ENCODE peak calls at places on chromosomes 2 and 18, in five cellular contexts. U is A549; I is AG04450; Y is WTC11; X is activated CD8-positive, alpha-beta T cell treated with anti-CD3 and anti-CD28 coated beads for 36 hours. E is an unnamed sample.

GRCh38 chr2:196168181-196168580 is 3.2 kb downstream of the STK17B start:
- DNase-seq in U (peak; percentile 17), I (no peak), Y (no peak), X (no peak), E (no peak)

GRCh38 chr2:24768601-24769000 is 24.6 kb downstream of the PTRHD1 start:
- DNase-seq in U (no peak), I (no peak), Y (peak; percentile 23), X (no peak), E (no peak)

GRCh38 chr2:17475285-17475684 is 43.0 kb downstream of the RAD51AP2 start:
- DNase-seq in U (no peak), I (no peak), Y (no peak), X (no peak), E (no peak)

GRCh38 chr2:172050506-172051125 is 34.7 kb upstream of the DLX1 start:
- DNase-seq in U (no peak), I (no peak), Y (no peak), X (no peak), E (no peak)

GRCh38 chr2:4190548-4190947 is 487.2 kb downstream of the DCDC2C start:
- DNase-seq in U (no peak), I (no peak), Y (no peak), X (no peak), E (no peak)

GRCh38 chr2:167954500-167954899 is 292.9 kb downstream of the STK39 start:
- DNase-seq in U (no peak), I (no peak), Y (no peak), X (no peak), E (no peak)

GRCh38 chr2:230157300-230157699 is 62.5 kb downstream of the SP110 start:
- DNase-seq in U (no peak), I (no peak), Y (no peak), X (no peak), E (no peak)

GRCh38 chr2:37656512-37657423 is 14.7 kb downstream of the CDC42EP3 start:
- DNase-seq in U (no peak), I (no peak), Y (no peak), X (peak; percentile 45), E (no peak)

GRCh38 chr18:13163167-13163927 is 55.2 kb upstream of the LDLRAD4 start:
- DNase-seq in U (no peak), I (no peak), Y (no peak), X (no peak), E (no peak)

GRCh38 chr2:151408788-151409600 is 708 bp upstream of the RIF1 start:
- DNase-seq in U (no peak), I (no peak), Y (peak; percentile 69), X (peak; percentile 27), E (no peak)

GRCh38 chr2:128970332-128971116 is 651.9 kb upstream of the HS6ST1 start:
- DNase-seq in U (no peak), I (no peak), Y (no peak), X (no peak), E (no peak)

GRCh38 chr2:145635706-145636427 is 1115.9 kb upstream of the ZEB2 start:
- DNase-seq in U (no peak), I (peak; percentile 36), Y (no peak), X (no peak), E (no peak)

GRCh38 chr2:25895620-25896019 is 17.3 kb upstream of the ASXL2 start:
- DNase-seq in U (no peak), I (no peak), Y (no peak), X (no peak), E (no peak)

GRCh38 chr18:59232309-59233016 is 12.5 kb downstream of the GRP start:
- DNase-seq in U (no peak), I (no peak), Y (no peak), X (no peak), E (no peak)

GRCh38 chr2:112343827-112344585 is 68.6 kb downstream of the ZC3H6 start:
- DNase-seq in U (no peak), I (no peak), Y (no peak), X (no peak), E (peak; percentile 32)

GRCh38 chr18:25126751-25127150 is 225.2 kb downstream of the ZNF521 start:
- DNase-seq in U (no peak), I (no peak), Y (no peak), X (no peak), E (no peak)

GRCh38 chr18:73669299-73669698 is 478.3 kb downstream of the FBXO15 start:
- DNase-seq in U (no peak), I (peak; percentile 63), Y (no peak), X (no peak), E (no peak)

GRCh38 chr2:205438241-205438640 is 244.1 kb upstream of the NRP2 start:
- DNase-seq in U (no peak), I (no peak), Y (no peak), X (no peak), E (no peak)

GRCh38 chr2:67982956-67983355 is 79.8 kb downstream of the C1D start:
- DNase-seq in U (no peak), I (no peak), Y (no peak), X (no peak), E (no peak)

GRCh38 chr2:216206821-216207220 is 97.7 kb downstream of the XRCC5 start:
- DNase-seq in U (no peak), I (no peak), Y (no peak), X (no peak), E (no peak)

GRCh38 chr2:67346718-67347407 is 50.3 kb upstream of the ETAA1 start:
- DNase-seq in U (no peak), I (no peak), Y (no peak), X (no peak), E (no peak)

GRCh38 chr2:113390133-113390849 is 47.2 kb upstream of the ZNG1B start:
- DNase-seq in U (peak; percentile 85), I (peak; percentile 68), Y (peak; percentile 46), X (peak; percentile 66), E (peak; percentile 84)

GRCh38 chr18:54558609-54559585 is 32.1 kb upstream of the DYNAP start:
- DNase-seq in U (peak; percentile 16), I (no peak), Y (no peak), X (peak; percentile 4), E (peak; percentile 24)

GRCh38 chr2:204074434-204074833 is 137.9 kb downstream of the ICOS start:
- DNase-seq in U (no peak), I (no peak), Y (no peak), X (no peak), E (no peak)

GRCh38 chr2:239290618-239291504 is 110.0 kb downstream of the HDAC4 start:
- DNase-seq in U (no peak), I (no peak), Y (peak; percentile 13), X (no peak), E (no peak)

GRCh38 chr2:98537390-98537972 is 70.8 kb downstream of the COA5 start:
- DNase-seq in U (no peak), I (no peak), Y (no peak), X (no peak), E (no peak)

GRCh38 chr2:171176516-171176915 is 15.8 kb upstream of the TLK1 start:
- DNase-seq in U (no peak), I (no peak), Y (no peak), X (no peak), E (no peak)

GRCh38 chr2:135840601-135841000 is 3.6 kb upstream of the LCT start:
- DNase-seq in U (no peak), I (no peak), Y (no peak), X (no peak), E (no peak)

GRCh38 chr18:10143601-10144000 is 229.8 kb downstream of the VAPA start:
- DNase-seq in U (no peak), I (no peak), Y (no peak), X (no peak), E (no peak)

GRCh38 chr2:148885209-148885608 is 10.2 kb downstream of the KIF5C start:
- DNase-seq in U (no peak), I (no peak), Y (no peak), X (no peak), E (no peak)

GRCh38 chr2:148893906-148894305 is 18.9 kb downstream of the KIF5C start:
- DNase-seq in U (no peak), I (no peak), Y (no peak), X (no peak), E (no peak)

GRCh38 chr2:148887349-148888002 is 12.4 kb downstream of the KIF5C start:
- DNase-seq in U (no peak), I (no peak), Y (no peak), X (no peak), E (no peak)

GRCh38 chr2:148885988-148886387 is 11.0 kb downstream of the KIF5C start:
- DNase-seq in U (no peak), I (no peak), Y (no peak), X (no peak), E (no peak)

GRCh38 chr2:148888003-148888501 is 13.0 kb downstream of the KIF5C start:
- DNase-seq in U (no peak), I (no peak), Y (peak; percentile 44), X (peak; percentile 30), E (no peak)
- TF ChIP-seq CTCF in U (no peak), I (no peak), Y (no peak), X (no peak), E (no peak)

DNA sequence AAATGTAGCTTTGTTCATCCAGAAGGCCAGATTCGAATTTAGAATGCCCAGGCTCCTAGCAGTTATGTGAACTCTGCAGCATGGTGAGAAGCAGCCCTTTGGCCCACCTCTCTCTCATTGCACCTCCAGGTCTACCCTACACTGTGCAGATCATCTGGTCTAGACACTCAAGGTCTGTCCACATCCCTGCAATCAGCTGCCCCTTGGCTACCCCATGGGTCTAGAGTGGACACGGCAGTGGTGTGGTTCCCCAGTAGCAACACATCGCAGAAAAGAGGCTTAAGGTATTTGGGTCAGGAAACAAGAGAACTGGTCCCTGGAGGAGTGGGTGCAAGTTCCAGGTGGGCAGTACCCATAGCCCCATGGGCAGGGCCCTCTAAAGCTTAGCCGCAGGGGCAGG is 76.6 kb upstream of the BCL2L11 start:
- DNase-seq in U (no peak), I (no peak), Y (no peak), X (no peak), E (no peak)
- TF ChIP-seq CTCF in U (no peak), I (no peak), Y (no peak), X (no peak), E (no peak)

GRCh38 chr2:198054299-198054698 is 249.9 kb downstream of the PLCL1 start:
- DNase-seq in U (peak; percentile 30), I (no peak), Y (peak; percentile 40), X (peak; percentile 65), E (peak; percentile 29)
- TF ChIP-seq CTCF in U (no peak), I (peak; percentile 69), Y (no peak), X (peak; percentile 57), E (peak; percentile 51)

DNA sequence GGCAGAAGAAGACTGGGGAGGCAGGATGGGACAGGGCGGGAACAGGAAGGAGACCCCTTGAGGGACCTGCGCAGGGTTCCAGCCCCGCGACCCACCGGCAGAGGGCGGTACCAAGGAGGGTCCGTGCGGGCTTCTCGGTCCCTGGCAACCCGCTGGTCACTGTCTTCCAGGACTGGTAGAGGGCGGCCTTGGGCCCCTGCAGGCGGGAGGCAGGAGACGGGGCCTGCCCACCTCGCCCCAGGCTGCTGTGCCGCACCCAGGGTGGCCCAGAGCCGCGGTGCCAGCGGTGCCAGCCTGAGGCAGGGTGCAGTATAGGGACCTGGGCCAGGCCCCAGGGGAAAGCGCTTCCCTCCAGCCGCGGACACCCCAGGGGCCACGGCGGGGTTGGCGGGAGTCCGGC is 34.5 kb downstream of the NEURL3 start:
- DNase-seq in U (peak; percentile 55), I (no peak), Y (peak; percentile 91), X (peak; percentile 72), E (peak; percentile 81)
- TF ChIP-seq CTCF in U (peak; percentile 57), I (peak; percentile 62), Y (peak; percentile 60), X (peak; percentile 77), E (peak; percentile 70)

DNA sequence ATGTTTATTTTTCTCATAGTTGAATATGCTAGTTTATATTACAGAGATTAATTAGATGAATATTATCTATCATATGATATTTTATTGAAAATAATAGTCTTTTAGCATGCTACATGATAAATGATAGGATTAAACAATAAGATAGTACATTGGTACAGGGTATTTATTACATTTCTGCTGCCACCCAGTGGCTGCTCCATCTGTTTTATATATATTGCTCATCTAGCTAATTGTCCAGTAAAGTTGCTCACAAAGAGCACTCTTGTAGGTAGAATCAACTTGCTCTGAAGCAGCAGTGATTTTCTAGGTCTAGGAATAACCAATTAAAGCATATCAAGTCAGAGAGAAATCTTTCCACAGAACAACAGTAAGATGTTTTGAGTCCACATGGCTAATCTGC is 183.3 kb downstream of the ASXL3 start:
- DNase-seq in U (peak; percentile 4), I (no peak), Y (no peak), X (peak; percentile 11), E (peak; percentile 23)
- TF ChIP-seq CTCF in U (peak; percentile 19), I (peak; percentile 37), Y (no peak), X (no peak), E (peak; percentile 4)

E was measured in GM20000.